ENCODE peak calls at places on chromosomes 1 and 21, in five cellular contexts. I, G, U, D and S are unnamed samples.

GRCh38 chr1:2632561-2633361 is at the start of gene MMEL1:
- DNase-seq in D (no peak), I (no peak), G (peak; percentile 40), U (no peak), S (no peak)

GRCh38 chr21:39694750-39695149 is 50.2 kb upstream of the IGSF5 start:
- DNase-seq in G (no peak), U (no peak), I (no peak), D (no peak), S (no peak)

GRCh38 chr1:7732331-7732730 is 38.8 kb upstream of the VAMP3 start:
- DNase-seq in D (no peak), I (no peak), U (no peak), G (no peak), S (no peak)

GRCh38 chr1:1298861-1299685 is 8.7 kb downstream of the ACAP3 start:
- DNase-seq in U (no peak), I (no peak), G (no peak), D (no peak), S (no peak)

GRCh38 chr1:47710075-47711071 is 272.5 kb downstream of the FOXD2 start:
- DNase-seq in D (peak; percentile 94), G (peak; percentile 93), I (peak; percentile 84), U (no peak), S (peak; percentile 42)

GRCh38 chr1:14487671-14488070 is 110.8 kb upstream of the KAZN start:
- DNase-seq in U (no peak), G (no peak), I (no peak), D (no peak), S (no peak)

GRCh38 chr1:55584521-55585401 is 369.6 kb upstream of the USP24 start:
- DNase-seq in D (no peak), I (no peak), U (no peak), G (peak; percentile 78), S (no peak)

GRCh38 chr1:89939693-89940438 is 55.0 kb upstream of the ZNF326 start:
- DNase-seq in I (no peak), U (no peak), D (no peak), G (no peak), S (no peak)